ENCODE peak calls at places on chromosomes 5 and 9, in five cellular contexts. O, Y, X, E and Z are unnamed samples.

GRCh38 chr9:133558191-133559126 is 24.0 kb downstream of the ADAMTSL2 start:
- DNase-seq in E (peak), O (no peak), X (peak), Y (peak), Z (peak)

GRCh38 chr5:109455598-109456096 is 45.9 kb upstream of the PJA2 start:
- DNase-seq in E (peak), X (no peak), Y (peak), O (peak), Z (peak)

GRCh38 chr5:119275873-119276214 is 80.0 kb upstream of the TNFAIP8 start:
- DNase-seq in O (no peak), Y (no peak), E (no peak), X (no peak), Z (no peak)

GRCh38 chr5:124752854-124753720 is 6.6 kb upstream of the ZNF608 start:
- DNase-seq in Y (no peak), O (no peak), E (no peak), X (no peak), Z (no peak)

GRCh38 chr9:99637640-99638039 is 184.0 kb upstream of the NR4A3 start:
- DNase-seq in E (no peak), Y (no peak), X (no peak), O (no peak), Z (no peak)

GRCh38 chr5:115634343-115635132 is 8.7 kb upstream of the TMED7 start:
- DNase-seq in Y (peak), X (peak), E (peak), O (peak), Z (peak)

GRCh38 chr5:172586118-172587060 is 54.7 kb upstream of the NEURL1B start:
- DNase-seq in Y (no peak), X (no peak), O (no peak), E (no peak), Z (no peak)

GRCh38 chr5:143401846-143402463 is 1.5 kb downstream of the NR3C1 start:
- DNase-seq in O (no peak), E (no peak), X (peak), Y (no peak), Z (no peak)

GRCh38 chr5:131258733-131259132 is 5.1 kb upstream of the CDC42SE2 start:
- DNase-seq in O (no peak), Y (no peak), X (no peak), E (no peak), Z (no peak)

GRCh38 chr5:57989378-57989777 is 470.5 kb downstream of the PLK2 start:
- DNase-seq in Y (no peak), X (no peak), E (no peak), O (no peak), Z (no peak)

GRCh38 chr9:109865521-109865920 is 85.5 kb downstream of the PALM2AKAP2 start:
- DNase-seq in E (peak), O (no peak), X (no peak), Y (no peak), Z (no peak)

GRCh38 chr5:73233461-73234151 is 60.6 kb downstream of the TMEM174 start:
- DNase-seq in O (no peak), E (no peak), Y (no peak), X (no peak), Z (no peak)

GRCh38 chr9:94511134-94511942 is 43.5 kb upstream of the PCAT7 start:
- DNase-seq in O (no peak), Y (no peak), X (no peak), E (no peak), Z (no peak)

GRCh38 chr9:18349530-18349929 is 124.4 kb upstream of the ADAMTSL1 start:
- DNase-seq in Y (no peak), O (no peak), X (no peak), E (no peak), Z (no peak)

GRCh38 chr5:37002176-37002751 is 125.7 kb downstream of the NIPBL start:
- DNase-seq in X (no peak), E (no peak), O (no peak), Y (no peak), Z (no peak)